ENCODE peak calls at places on chromosomes 1 and 21, in five cellular contexts. E is transverse colon, H is GM23338, N is Panc1, U is stomach. C is an unnamed sample.

GRCh38 chr1:182786223-182787001 is 3.2 kb upstream of the NPL start:
- DNase-seq in U (peak; percentile 55), H (peak; percentile 88), N (peak; percentile 38), E (peak; percentile 66), C (no peak)

GRCh38 chr1:147745271-147745670 is 15.1 kb downstream of the GJA5 start:
- DNase-seq in U (no peak), E (no peak), H (no peak), N (no peak), C (no peak)

GRCh38 chr1:64909021-64909420 is 57.3 kb downstream of the JAK1 start:
- DNase-seq in H (no peak), N (no peak), E (no peak), U (no peak), C (no peak)

GRCh38 chr1:70190180-70190579 is 15.2 kb downstream of the LRRC40 start:
- DNase-seq in H (no peak), N (no peak), U (no peak), E (no peak), C (no peak)

GRCh38 chr1:52233463-52233862 is 91.6 kb downstream of the ZFYVE9 start:
- DNase-seq in N (no peak), E (no peak), H (no peak), U (no peak), C (no peak)

GRCh38 chr1:6273380-6273891 is 12.5 kb upstream of the GPR153 start:
- DNase-seq in U (no peak), H (peak; percentile 40), E (no peak), N (no peak), C (no peak)

GRCh38 chr1:24364975-24365678 is 46.0 kb downstream of the GRHL3 start:
- DNase-seq in H (no peak), U (no peak), N (peak; percentile 76), E (no peak), C (no peak)

GRCh38 chr1:219927956-219928790 is at the start of gene SLC30A10:
- DNase-seq in H (peak; percentile 71), U (no peak), E (peak; percentile 57), N (no peak), C (no peak)

GRCh38 chr1:236081546-236082227 is 16.8 kb upstream of the NID1 start:
- DNase-seq in N (no peak), U (no peak), H (no peak), E (no peak), C (no peak)

GRCh38 chr21:39048574-39048973 is 134.7 kb downstream of the PSMG1 start:
- DNase-seq in N (no peak), E (no peak), H (no peak), U (no peak), C (no peak)

GRCh38 chr1:210342986-210343780 is 14.5 kb downstream of the HHAT start:
- DNase-seq in U (no peak), N (no peak), E (no peak), H (no peak), C (no peak)

GRCh38 chr1:245969274-245969673 is 537.8 kb downstream of the SMYD3 start:
- DNase-seq in E (no peak), U (no peak), H (no peak), N (peak; percentile 42), C (no peak)

GRCh38 chr1:227318003-227318851 is at the start of gene CDC42BPA:
- DNase-seq in H (peak; percentile 80), E (peak; percentile 82), U (peak; percentile 84), N (no peak), C (peak; percentile 88)

GRCh38 chr1:222600274-222600673 is 10.5 kb upstream of the TAF1A start:
- DNase-seq in E (no peak), H (no peak), U (no peak), N (no peak), C (no peak)

GRCh38 chr1:188949701-188950100 is 1528.0 kb downstream of the BRINP3 start:
- DNase-seq in N (no peak), U (no peak), H (no peak), E (no peak), C (no peak)

GRCh38 chr21:40054403-40054802 is 187.2 kb downstream of the PCP4 start:
- DNase-seq in E (peak; percentile 68), U (peak; percentile 87), H (no peak), N (no peak), C (no peak)

GRCh38 chr1:17661546-17662157 is 93.5 kb upstream of the ACTL8 start:
- DNase-seq in E (peak; percentile 47), N (peak; percentile 33), H (peak; percentile 78), U (peak; percentile 50), C (no peak)

GRCh38 chr1:31954607-31955283 is 16.6 kb upstream of the PTP4A2 start:
- DNase-seq in N (no peak), U (peak; percentile 85), E (peak; percentile 82), H (no peak), C (peak; percentile 93)

GRCh38 chr1:171563675-171564074 is 58.4 kb upstream of the MYOCOS start:
- DNase-seq in U (no peak), H (no peak), N (no peak), E (no peak), C (no peak)

GRCh38 chr21:39726133-39726532 is 18.9 kb upstream of the IGSF5 start:
- DNase-seq in E (no peak), U (no peak), H (peak; percentile 10), N (no peak), C (no peak)

GRCh38 chr1:207626972-207627337 is 18.0 kb upstream of the CR1L start:
- DNase-seq in E (no peak), N (no peak), H (no peak), U (no peak), C (no peak)

DNA sequence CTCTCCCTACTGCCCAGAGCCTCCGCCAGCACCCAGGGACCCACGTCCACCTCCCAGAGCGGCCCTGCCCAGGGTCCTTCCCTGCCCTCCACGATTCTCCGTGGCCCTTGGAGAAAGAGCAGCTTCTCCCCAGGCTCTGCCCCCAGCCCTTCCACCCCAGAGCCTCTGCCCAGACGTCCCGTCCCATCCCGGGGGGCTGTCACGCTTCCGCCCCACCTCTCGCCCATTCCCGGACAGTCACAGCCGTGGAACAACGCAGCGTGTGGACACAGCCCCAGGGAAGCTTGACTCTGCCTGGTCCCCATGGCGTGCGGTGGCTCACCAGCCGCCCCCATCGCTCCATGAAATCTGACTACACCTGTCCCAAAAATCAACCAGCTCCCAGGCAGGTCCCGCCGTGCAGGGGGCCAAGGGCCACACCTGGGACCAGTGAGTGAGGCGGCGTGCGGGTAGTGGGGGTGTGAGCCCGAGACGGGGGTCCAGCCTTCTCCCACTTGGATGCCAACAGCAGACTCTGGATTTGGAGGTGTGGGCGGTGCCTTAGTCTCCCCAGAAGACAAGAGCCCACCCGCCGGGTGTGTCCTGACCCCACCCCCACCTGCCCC is 12.5 kb upstream of the TTLL10 start:
- DNase-seq in N (no peak), U (no peak), H (no peak), E (no peak), C (no peak)
- H3K4me1 ChIP-seq in N (peaks cover 12% of the 10 kb centered on the region), U (peaks cover 23% of the 10 kb centered on the region), H (peaks cover 14% of the 10 kb centered on the region), E (peaks cover 50% of the 10 kb centered on the region), C (peaks cover 43% of the 10 kb centered on the region)

GRCh38 chr1:21225065-21225464 is 48.4 kb upstream of the EIF4G3 start:
- DNase-seq in H (no peak), N (no peak), E (no peak), U (no peak), C (no peak)

GRCh38 chr1:21217812-21218596 is 41.3 kb upstream of the EIF4G3 start:
- DNase-seq in H (peak; percentile 91), N (no peak), E (peak; percentile 30), U (peak; percentile 31), C (no peak)

GRCh38 chr1:21220815-21221214 is 44.1 kb upstream of the EIF4G3 start:
- DNase-seq in U (no peak), E (no peak), H (no peak), N (no peak), C (no peak)

GRCh38 chr1:21216835-21217811 is 40.4 kb upstream of the EIF4G3 start:
- DNase-seq in N (no peak), E (peak; percentile 63), H (peak; percentile 89), U (peak; percentile 65), C (no peak)

DNA sequence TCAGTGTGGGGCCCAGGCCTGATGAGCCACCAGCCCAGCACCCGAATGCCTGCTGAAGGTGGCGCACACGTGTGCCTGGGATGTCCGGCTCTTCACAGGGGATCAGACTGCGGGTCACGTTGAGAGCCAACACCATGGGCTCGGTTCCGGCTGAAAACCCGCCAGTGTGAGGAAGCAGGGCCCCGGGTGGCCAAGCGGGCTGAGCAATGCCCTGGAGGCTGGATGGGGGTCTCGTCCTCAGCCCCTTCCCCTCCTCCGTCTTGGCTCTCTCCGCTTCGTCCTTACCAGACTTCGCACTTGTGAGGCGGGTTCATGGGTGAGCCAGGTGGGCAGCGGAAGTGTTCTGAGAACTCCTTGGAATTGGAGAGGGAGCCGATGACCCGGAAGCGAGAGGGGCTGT is 43.0 kb upstream of the EIF4G3 start:
- DNase-seq in E (no peak), N (no peak), H (no peak), U (no peak), C (no peak)
- TF ChIP-seq POLR2AphosphoS5 in E (no peak), N (no peak), H (no peak), U (no peak), C (no peak)

GRCh38 chr1:19990703-19991102 is 11.3 kb upstream of the PLA2G2A start:
- DNase-seq in E (no peak), U (no peak), N (no peak), H (peak; percentile 32), C (no peak)
- H3K27ac ChIP-seq in E (no peak overlapping the region), U (no peak overlapping the region), N (no peak overlapping the region), H (peak overlapping the region; percentile 86), C (no peak overlapping the region)

DNA sequence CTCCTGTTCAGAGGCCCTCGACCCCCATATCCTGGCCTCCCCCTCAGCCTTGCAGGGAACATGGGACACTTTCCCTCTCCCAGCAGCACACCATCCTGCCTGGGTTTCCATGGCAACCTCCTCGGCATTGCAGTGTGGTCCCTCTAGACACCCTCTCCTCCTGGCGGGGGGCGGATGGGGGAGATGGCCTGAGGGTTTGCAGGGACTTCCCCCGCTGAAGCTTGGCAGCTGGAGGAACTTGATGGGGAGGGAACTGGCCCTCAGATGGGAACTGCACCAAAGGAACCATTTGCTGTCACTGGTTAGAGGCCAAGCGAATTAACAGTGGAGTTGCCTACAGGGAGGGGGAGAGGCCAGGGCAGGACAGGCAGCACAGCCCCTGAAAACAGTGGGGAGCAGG is 28.7 kb downstream of the RIMS3 start:
- DNase-seq in E (no peak), N (no peak), U (no peak), H (no peak), C (peak; percentile 44)
- H3K4me1 ChIP-seq in E (peaks cover 11% of the 10 kb centered on the region), N (no peaks in the 10 kb centered on the region), U (no peaks in the 10 kb centered on the region), H (no peaks in the 10 kb centered on the region), C (no peaks in the 10 kb centered on the region)

DNA sequence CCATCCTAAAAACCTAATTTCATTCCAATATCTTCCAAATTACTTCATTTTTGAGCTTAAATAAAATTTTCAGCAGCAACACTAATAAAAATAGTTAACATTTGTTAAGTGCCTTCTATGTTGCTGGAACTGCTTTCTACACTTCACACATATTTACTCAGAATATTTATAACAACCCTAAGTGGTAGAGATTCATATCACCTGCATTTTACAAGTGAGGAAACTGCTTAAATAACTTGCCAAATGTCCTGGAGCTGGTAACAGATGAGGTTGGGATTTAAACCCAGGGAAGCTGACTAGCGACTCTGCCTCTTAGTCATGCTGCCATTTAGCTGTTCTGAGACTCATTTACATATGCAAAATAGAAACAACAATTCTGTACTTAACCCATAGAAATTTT is 86.1 kb upstream of the PBX1 start:
- DNase-seq in H (no peak), E (no peak), U (no peak), N (no peak), C (no peak)
- TF ChIP-seq POLR2AphosphoS5 in H (no peak), E (no peak), U (no peak), N (no peak), C (no peak)

C was measured in suprapubic skin.